ENCODE peak calls at places on chromosome 12, in five cellular contexts. K is astrocyte of the spinal cord, X is fibroblast of the aortic adventitia, W is A549, H is glutamatergic neuron. D is an unnamed sample.

GRCh38 chr12:2668816-2669215 is 126.0 kb upstream of the FKBP4 start:
- DNase-seq in X (no peak), H (no peak), K (no peak), W (no peak), D (no peak)

GRCh38 chr12:28759334-28759733 is 389.7 kb upstream of the FAR2 start:
- DNase-seq in W (peak; percentile 65), H (no peak), K (peak; percentile 15), X (peak; percentile 15), D (no peak)

GRCh38 chr12:110079477-110080400 is 31.4 kb upstream of the C12orf76 start:
- DNase-seq in W (peak; percentile 67), K (no peak), X (peak; percentile 54), H (no peak), D (no peak)

GRCh38 chr12:108972226-108972757 is 48.6 kb downstream of the SVOP start:
- DNase-seq in K (no peak), X (no peak), W (no peak), H (no peak), D (no peak)

GRCh38 chr12:117768860-117769259 is 199.9 kb downstream of the KSR2 start:
- DNase-seq in H (no peak), W (no peak), K (no peak), X (no peak), D (no peak)

GRCh38 chr12:123140675-123141614 is 9.9 kb downstream of the PITPNM2 start:
- DNase-seq in H (no peak), K (no peak), W (no peak), X (no peak), D (no peak)

GRCh38 chr12:18849080-18849479 is 111.2 kb downstream of the CAPZA3 start:
- DNase-seq in H (no peak), W (peak; percentile 22), K (peak; percentile 92), X (peak; percentile 20), D (no peak)

GRCh38 chr12:74747305-74747704 is 209.7 kb downstream of the ATXN7L3B start:
- DNase-seq in H (no peak), K (peak; percentile 70), W (peak; percentile 33), X (peak; percentile 28), D (no peak)

GRCh38 chr12:74539765-74540526 is 2.3 kb downstream of the ATXN7L3B start:
- DNase-seq in W (no peak), K (no peak), X (peak; percentile 4), H (peak; percentile 21), D (no peak)

GRCh38 chr12:57467915-57468314 is 8.3 kb downstream of the GLI1 start:
- DNase-seq in X (no peak), H (no peak), K (no peak), W (no peak), D (no peak)

GRCh38 chr12:47244730-47245285 is 165.0 kb upstream of the AMIGO2 start:
- DNase-seq in K (no peak), X (no peak), H (no peak), W (no peak), D (no peak)

GRCh38 chr12:42482086-42482819 is 107.3 kb downstream of the PRICKLE1 start:
- DNase-seq in W (peak; percentile 5), H (no peak), X (peak; percentile 75), K (peak; percentile 58), D (no peak)

GRCh38 chr12:26789731-26790644 is 43.0 kb downstream of the ITPR2 start:
- DNase-seq in W (peak; percentile 16), H (no peak), K (peak; percentile 52), X (peak; percentile 61), D (no peak)

GRCh38 chr12:62676521-62677307 is 210.1 kb downstream of the MON2 start:
- DNase-seq in W (no peak), H (no peak), K (no peak), X (no peak), D (no peak)

GRCh38 chr12:1800646-1801284 is 19.6 kb upstream of the LRTM2 start:
- DNase-seq in W (peak; percentile 37), H (peak; percentile 85), X (no peak), K (no peak), D (no peak)

GRCh38 chr12:459430-460258 is at the start of gene B4GALNT3:
- DNase-seq in K (no peak), X (peak; percentile 17), W (peak; percentile 32), H (peak; percentile 67), D (peak; percentile 40)

GRCh38 chr12:64744422-64745258 is 14.6 kb downstream of the GNS start:
- DNase-seq in H (no peak), K (peak; percentile 35), X (peak; percentile 41), W (peak; percentile 12), D (no peak)

GRCh38 chr12:51460519-51460918 is 35.9 kb downstream of the SLC4A8 start:
- DNase-seq in H (no peak), W (peak; percentile 40), K (peak; percentile 9), X (no peak), D (no peak)

GRCh38 chr12:75970310-75970709 is 61.3 kb downstream of the PHLDA1 start:
- DNase-seq in H (no peak), X (no peak), W (no peak), K (no peak), D (no peak)

GRCh38 chr12:127628655-127629054 is 638.3 kb upstream of the TMEM132C start:
- DNase-seq in X (peak; percentile 30), W (no peak), K (peak; percentile 77), H (no peak), D (no peak)

GRCh38 chr12:65296503-65297265 is 18.2 kb downstream of the MSRB3 start:
- DNase-seq in W (no peak), H (no peak), X (no peak), K (no peak), D (no peak)

GRCh38 chr12:57837779-57838562 is 8.6 kb downstream of the CTDSP2 start:
- DNase-seq in H (no peak), K (peak; percentile 65), W (no peak), X (peak; percentile 84), D (no peak)

GRCh38 chr12:115004469-115005146 is 320.6 kb upstream of the TBX3 start:
- DNase-seq in H (no peak), X (no peak), W (peak; percentile 70), K (peak; percentile 13), D (no peak)

GRCh38 chr12:47408171-47408871 is 297.5 kb downstream of the RPAP3 start:
- DNase-seq in H (no peak), K (no peak), X (no peak), W (peak; percentile 69), D (no peak)

GRCh38 chr12:71415336-71416231 is 24.0 kb upstream of the LGR5 start:
- DNase-seq in W (peak; percentile 66), K (peak; percentile 54), H (no peak), X (peak; percentile 74), D (peak; percentile 35)

GRCh38 chr12:76455582-76456345 is 103.8 kb downstream of the OSBPL8 start:
- DNase-seq in K (peak; percentile 90), W (peak; percentile 91), H (no peak), X (peak; percentile 93), D (no peak)

GRCh38 chr12:69929125-69929524 is 104.1 kb downstream of the MYRFL start:
- DNase-seq in X (no peak), K (peak; percentile 64), W (no peak), H (no peak), D (no peak)

GRCh38 chr12:47822863-47823262 is 3.2 kb upstream of the HDAC7 start:
- DNase-seq in W (no peak), H (no peak), X (no peak), K (no peak), D (no peak)

GRCh38 chr12:3438401-3438800 is 52.6 kb upstream of the PRMT8 start:
- DNase-seq in W (no peak), K (no peak), H (no peak), X (no peak), D (no peak)

GRCh38 chr12:13196302-13196921 is at the start of gene EMP1:
- DNase-seq in K (peak; percentile 100), W (peak; percentile 97), X (peak; percentile 100), H (no peak), D (no peak)

GRCh38 chr12:98653866-98654493 is 8.9 kb downstream of the APAF1 start:
- DNase-seq in H (no peak), X (peak; percentile 80), K (peak; percentile 68), W (peak; percentile 77), D (no peak)
- TF ChIP-seq CTCF in H (peak; percentile 25), X (peak; percentile 63), K (peak; percentile 46), W (peak; percentile 88), D (peak; percentile 84)

GRCh38 chr12:105107497-105108371 is at the start of gene WASHC4:
- DNase-seq in K (peak; percentile 91), W (peak; percentile 94), X (peak; percentile 80), H (peak; percentile 96), D (peak; percentile 87)

GRCh38 chr12:105109465-105110212 is 2.1 kb downstream of the WASHC4 start:
- DNase-seq in W (peak; percentile 36), X (peak; percentile 26), H (no peak), K (peak; percentile 32), D (no peak)

GRCh38 chr12:105106621-105107020 is 910 bp upstream of the WASHC4 start:
- DNase-seq in W (no peak), K (no peak), H (no peak), X (no peak), D (no peak)

GRCh38 chr12:105104762-105105161 is 2.8 kb upstream of the WASHC4 start:
- DNase-seq in K (no peak), W (no peak), H (no peak), X (no peak), D (no peak)

GRCh38 chr12:105107176-105107496 is 395 bp upstream of the WASHC4 start:
- DNase-seq in W (peak; percentile 73), X (peak; percentile 67), K (peak; percentile 76), H (no peak), D (no peak)
- TF ChIP-seq CTCF in W (no peak), X (no peak), K (no peak), H (no peak), D (no peak)

DNA sequence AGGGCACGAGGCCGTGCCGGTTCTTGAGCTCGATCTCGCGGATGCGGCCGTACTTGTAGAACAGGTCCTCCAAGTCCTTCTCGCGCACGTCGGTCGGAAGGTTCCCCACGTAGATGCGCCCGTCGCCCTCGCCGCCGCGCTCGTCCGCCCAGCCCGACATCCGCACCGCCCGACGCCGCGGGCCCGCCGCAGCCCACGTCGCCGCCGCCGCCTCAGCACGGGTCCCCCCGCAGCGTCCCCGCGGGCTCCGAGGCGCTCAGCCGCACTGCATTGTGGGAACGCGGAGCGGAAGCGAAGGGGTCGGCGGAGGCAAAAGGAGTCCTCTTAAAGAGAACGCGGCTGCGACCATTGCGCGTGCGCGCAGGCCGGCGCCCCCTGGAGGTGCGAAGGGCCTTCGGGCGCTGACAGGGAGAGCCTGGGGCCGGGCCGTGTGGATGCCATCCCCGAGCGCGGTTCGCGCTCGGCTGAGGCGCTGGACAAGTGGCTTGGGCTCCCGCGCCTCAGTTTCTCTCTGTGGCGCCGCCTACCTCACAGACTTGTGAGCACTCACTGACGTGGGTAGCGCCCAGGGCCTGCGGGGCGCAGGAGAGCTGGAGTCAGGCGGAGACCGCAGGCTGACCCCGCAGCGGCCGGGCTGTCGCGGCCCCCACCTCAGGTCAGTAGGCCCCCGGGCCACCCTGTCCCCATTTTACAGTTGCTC is at the start of gene SRSF9:
- DNase-seq in K (peak; percentile 98), X (peak; percentile 98), W (peak; percentile 98), H (peak; percentile 99), D (peak; percentile 95)
- TF ChIP-seq CTCF in K (peak; percentile 88), X (peak; percentile 89), W (peak; percentile 89), H (peak; percentile 87), D (peak; percentile 86)

DNA sequence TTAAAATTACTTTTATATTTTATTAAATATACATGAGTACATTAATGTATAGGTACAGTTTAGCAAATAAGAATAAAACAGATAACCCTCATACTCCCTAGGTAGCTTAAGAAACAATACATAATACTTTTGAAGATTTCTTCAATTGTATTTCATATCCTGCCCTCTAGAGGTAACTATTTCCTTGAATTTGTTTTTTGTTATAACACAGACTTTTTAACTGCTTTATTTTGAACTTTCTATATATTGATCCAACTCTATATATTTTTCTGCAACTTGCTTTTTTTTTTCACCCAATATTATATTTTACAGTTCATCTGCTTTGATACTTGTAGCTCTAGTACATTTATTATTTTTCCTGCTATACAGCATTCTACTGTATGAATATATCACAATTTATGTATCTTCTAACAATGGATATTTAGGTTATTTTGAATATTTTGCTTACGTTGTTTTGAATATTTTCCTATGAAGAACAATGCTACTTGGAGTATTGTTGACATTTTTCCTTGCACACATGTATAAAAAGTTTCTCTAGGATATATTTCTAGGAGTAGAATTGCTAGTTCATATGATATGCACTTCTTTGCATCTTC is 72.8 kb upstream of the ABCD2 start:
- DNase-seq in W (no peak), H (no peak), K (peak; percentile 11), X (peak; percentile 30), D (no peak)
- TF ChIP-seq CTCF in W (peak; percentile 38), H (peak; percentile 33), K (peak; percentile 22), X (peak; percentile 28), D (peak; percentile 68)